ENCODE peak calls at places on chromosome 4, in five cellular contexts. One of them, this sample, is unnamed.

GRCh38 chr4:83034630-83035494 is at the start of gene COPS4:
- DNase-seq in H1: peak
- DNase-seq in IMR-90: peak
- DNase-seq in H9: peak
- DNase-seq in neuronal stem cell: peak
- DNase-seq in this sample: peak

GRCh38 chr4:152166567-152166966 is 369.3 kb downstream of the FBXW7 start:
- DNase-seq in H1: no peak
- DNase-seq in IMR-90: no peak
- DNase-seq in H9: no peak
- DNase-seq in neuronal stem cell: peak
- DNase-seq in this sample: peak

GRCh38 chr4:184850431-184851199 is 24.8 kb upstream of the ACSL1 start:
- DNase-seq in H1: no peak
- DNase-seq in IMR-90: no peak
- DNase-seq in H9: no peak
- DNase-seq in neuronal stem cell: no peak
- DNase-seq in this sample: no peak

GRCh38 chr4:122364700-122365404 is 14.0 kb upstream of the ADAD1 start:
- DNase-seq in H1: no peak
- DNase-seq in IMR-90: no peak
- DNase-seq in H9: peak
- DNase-seq in neuronal stem cell: no peak
- DNase-seq in this sample: no peak

GRCh38 chr4:24003926-24004325 is 114.1 kb upstream of the PPARGC1A start:
- DNase-seq in H1: no peak
- DNase-seq in IMR-90: peak
- DNase-seq in H9: no peak
- DNase-seq in neuronal stem cell: no peak
- DNase-seq in this sample: peak

GRCh38 chr4:157220026-157220881 is at the start of gene GRIA2:
- DNase-seq in H1: no peak
- DNase-seq in IMR-90: peak
- DNase-seq in H9: peak
- DNase-seq in neuronal stem cell: peak
- DNase-seq in this sample: peak

GRCh38 chr4:2395038-2395437 is 23.4 kb downstream of the ZFYVE28 start:
- DNase-seq in H1: no peak
- DNase-seq in IMR-90: peak
- DNase-seq in H9: no peak
- DNase-seq in neuronal stem cell: no peak
- DNase-seq in this sample: no peak

GRCh38 chr4:6390357-6390756 is 82.1 kb downstream of the PPP2R2C start:
- DNase-seq in H1: no peak
- DNase-seq in IMR-90: no peak
- DNase-seq in H9: no peak
- DNase-seq in neuronal stem cell: no peak
- DNase-seq in this sample: no peak

GRCh38 chr4:25915359-25915716 is 1.3 kb downstream of the SMIM20 start:
- DNase-seq in H1: no peak
- DNase-seq in IMR-90: no peak
- DNase-seq in H9: no peak
- DNase-seq in neuronal stem cell: no peak
- DNase-seq in this sample: no peak

GRCh38 chr4:71570492-71570891 is 213.4 kb downstream of the GC start:
- DNase-seq in H1: no peak
- DNase-seq in IMR-90: peak
- DNase-seq in H9: no peak
- DNase-seq in neuronal stem cell: no peak
- DNase-seq in this sample: peak
- H4K8ac ChIP-seq in H1: no peak
- H4K8ac ChIP-seq in IMR-90: no peak
- H4K8ac ChIP-seq in H9: no peak
- H4K8ac ChIP-seq in neuronal stem cell: no peak
- H4K8ac ChIP-seq in this sample: no peak

DNA sequence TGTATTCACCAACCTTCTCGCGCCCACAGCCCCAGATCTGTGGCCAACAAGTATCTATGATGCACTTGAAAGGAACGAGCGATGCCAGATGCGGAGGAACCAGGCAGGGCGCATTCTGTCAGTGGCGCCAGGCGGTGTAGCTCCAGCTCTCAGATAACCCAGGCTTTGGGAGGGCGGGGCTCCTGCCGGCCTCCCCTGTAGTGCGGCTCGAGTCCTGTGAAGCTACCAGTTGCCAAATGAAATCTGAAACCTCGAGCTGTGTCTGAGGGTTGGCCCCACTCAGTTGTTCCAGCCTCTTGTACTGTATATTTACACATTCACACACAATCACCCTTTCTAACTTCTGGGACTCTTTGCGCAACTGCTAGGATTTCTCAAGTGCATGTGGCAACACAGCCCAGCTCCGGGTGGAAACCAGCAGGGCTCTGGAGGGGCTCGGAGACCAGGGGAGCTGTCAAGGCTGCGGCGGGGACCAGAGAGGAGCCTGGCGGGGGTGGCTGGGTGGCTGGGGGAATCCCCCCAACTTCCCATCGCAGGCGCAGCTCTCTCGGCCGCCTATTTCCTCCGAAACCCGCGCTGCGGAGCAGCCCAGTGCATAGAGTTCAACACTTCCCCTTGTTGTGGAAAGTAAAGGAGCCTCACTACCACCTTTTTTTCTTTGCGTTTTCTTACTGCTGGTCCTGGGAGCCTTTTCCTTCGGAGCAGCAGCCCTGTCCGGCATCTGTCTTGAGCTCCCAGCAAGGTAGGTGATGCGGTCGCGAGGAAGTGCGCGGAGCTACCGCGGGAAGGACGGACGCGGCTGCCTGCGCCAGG is at the start of gene ARHGAP24:
- DNase-seq in H1: peak
- DNase-seq in IMR-90: peak
- DNase-seq in H9: peak
- DNase-seq in neuronal stem cell: peak
- DNase-seq in this sample: peak
- H4K91ac ChIP-seq in H1: no peak
- H4K91ac ChIP-seq in IMR-90: no peak
- H4K91ac ChIP-seq in H9: no peak
- H4K91ac ChIP-seq in neuronal stem cell: no peak
- H4K91ac ChIP-seq in this sample: peak

DNA sequence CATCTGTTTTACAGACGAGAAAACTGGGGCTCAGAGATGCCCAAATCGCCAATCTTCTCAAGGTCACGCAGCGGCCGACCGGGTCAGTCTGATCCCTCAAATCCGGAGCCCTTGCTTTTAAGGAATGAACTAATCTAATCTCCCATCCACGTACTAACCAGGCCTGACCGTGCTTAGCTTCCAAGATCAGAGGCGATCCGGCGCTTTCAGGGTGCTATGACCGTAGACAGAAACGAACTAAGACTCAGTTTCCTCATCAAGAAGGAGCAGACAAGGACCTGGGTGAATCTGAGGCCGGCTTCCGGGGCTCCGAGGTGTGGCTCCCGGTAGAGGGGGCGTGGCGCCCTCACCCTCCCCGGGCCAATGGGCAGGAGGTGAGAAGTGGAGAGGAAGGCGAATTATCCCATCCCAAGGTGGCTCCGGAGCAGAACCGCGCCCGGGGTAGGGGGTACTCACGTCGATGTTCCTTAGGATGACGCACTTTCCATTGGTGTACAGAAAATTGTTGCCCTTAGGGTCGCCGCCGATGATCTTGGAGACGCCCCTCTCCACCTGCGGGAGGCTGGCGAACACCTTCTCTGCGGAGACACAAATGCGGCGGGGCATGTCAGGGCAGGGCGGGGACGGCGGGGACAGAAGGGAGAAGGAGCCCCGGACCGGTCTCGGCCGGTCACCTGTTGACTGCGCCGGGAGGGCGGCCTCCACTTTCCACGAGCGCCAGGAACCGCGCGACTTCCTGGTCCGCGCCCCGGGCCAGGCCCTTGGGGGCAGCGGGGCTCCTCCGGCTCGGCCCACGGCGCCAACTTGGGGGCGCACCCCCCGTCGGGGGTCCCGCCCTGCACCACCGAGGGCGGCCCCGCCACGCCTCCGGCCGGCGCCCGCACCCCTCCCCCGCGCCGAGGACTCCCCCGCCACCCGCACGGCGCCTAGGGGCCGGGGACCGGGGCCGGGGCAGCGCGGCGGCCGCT is 658 bp downstream of the WDR1 start:
- DNase-seq in H1: no peak
- DNase-seq in IMR-90: no peak
- DNase-seq in H9: peak
- DNase-seq in neuronal stem cell: no peak
- DNase-seq in this sample: peak
- H4K8ac ChIP-seq in H1: peak
- H4K8ac ChIP-seq in IMR-90: peak
- H4K8ac ChIP-seq in H9: no peak
- H4K8ac ChIP-seq in neuronal stem cell: no peak
- H4K8ac ChIP-seq in this sample: peak

GRCh38 chr4:128525387-128525786 is 237.8 kb upstream of the PGRMC2 start:
- DNase-seq in H1: no peak
- DNase-seq in IMR-90: peak
- DNase-seq in H9: no peak
- DNase-seq in neuronal stem cell: no peak
- DNase-seq in this sample: peak
- H4K91ac ChIP-seq in H1: no peak
- H4K91ac ChIP-seq in IMR-90: peak
- H4K91ac ChIP-seq in H9: no peak
- H4K91ac ChIP-seq in neuronal stem cell: no peak
- H4K91ac ChIP-seq in this sample: no peak

GRCh38 chr4:164512124-164512523 is 241.8 kb upstream of the SMIM31 start:
- DNase-seq in H1: no peak
- DNase-seq in IMR-90: no peak
- DNase-seq in H9: no peak
- DNase-seq in neuronal stem cell: no peak
- DNase-seq in this sample: no peak
- H4K8ac ChIP-seq in H1: no peak
- H4K8ac ChIP-seq in IMR-90: no peak
- H4K8ac ChIP-seq in H9: no peak
- H4K8ac ChIP-seq in neuronal stem cell: no peak
- H4K8ac ChIP-seq in this sample: no peak

This sample was measured in mesenchymal stem cell.